ENCODE peak calls at places on chromosomes 3 and 15, in five cellular contexts. One of them, this sample, is unnamed. For H3K4me1, the result is how much of the 10 kb centered on the place peaks cover.

GRCh38 chr3:12884790-12885584 is 43.6 kb upstream of the RPL32 start:
- DNase-seq in neural progenitor cell: no peak
- DNase-seq in DND-41: no peak
- DNase-seq in neuronal stem cell: no peak
- DNase-seq in OCI-LY7: peak
- DNase-seq in this sample: no peak

GRCh38 chr3:114830652-114831051 is 316.4 kb downstream of the ZBTB20 start:
- DNase-seq in neural progenitor cell: no peak
- DNase-seq in OCI-LY7: no peak
- DNase-seq in DND-41: no peak
- DNase-seq in neuronal stem cell: no peak
- DNase-seq in this sample: no peak

GRCh38 chr15:84598993-84599392 is 1.8 kb upstream of the ZSCAN2 start:
- DNase-seq in DND-41: peak
- DNase-seq in neuronal stem cell: no peak
- DNase-seq in OCI-LY7: peak
- DNase-seq in neural progenitor cell: peak
- DNase-seq in this sample: no peak

GRCh38 chr15:93265046-93265658 is 176.1 kb upstream of the RGMA start:
- DNase-seq in OCI-LY7: no peak
- DNase-seq in DND-41: no peak
- DNase-seq in neuronal stem cell: no peak
- DNase-seq in neural progenitor cell: no peak
- DNase-seq in this sample: no peak

GRCh38 chr15:78808550-78808949 is 2.7 kb downstream of the ADAMTS7 start:
- DNase-seq in neuronal stem cell: no peak
- DNase-seq in neural progenitor cell: peak
- DNase-seq in DND-41: peak
- DNase-seq in OCI-LY7: peak
- DNase-seq in this sample: no peak

GRCh38 chr15:81500081-81500480 is 126.1 kb upstream of the TMC3 start:
- DNase-seq in neuronal stem cell: no peak
- DNase-seq in neural progenitor cell: no peak
- DNase-seq in DND-41: no peak
- DNase-seq in OCI-LY7: no peak
- DNase-seq in this sample: no peak

GRCh38 chr3:32886296-32886695 is 65.1 kb upstream of the CCR4 start:
- DNase-seq in neuronal stem cell: no peak
- DNase-seq in OCI-LY7: no peak
- DNase-seq in neural progenitor cell: no peak
- DNase-seq in DND-41: no peak
- DNase-seq in this sample: no peak

GRCh38 chr3:156918746-156919145 is 92.6 kb downstream of the LEKR1 start:
- DNase-seq in OCI-LY7: no peak
- DNase-seq in neural progenitor cell: peak
- DNase-seq in DND-41: no peak
- DNase-seq in neuronal stem cell: no peak
- DNase-seq in this sample: no peak

GRCh38 chr3:159762238-159762637 is 226.4 kb upstream of the IL12A start:
- DNase-seq in DND-41: no peak
- DNase-seq in neuronal stem cell: no peak
- DNase-seq in neural progenitor cell: peak
- DNase-seq in OCI-LY7: no peak
- DNase-seq in this sample: no peak

GRCh38 chr3:71425491-71426071 is 157.9 kb downstream of the FOXP1 start:
- DNase-seq in OCI-LY7: peak
- DNase-seq in DND-41: no peak
- DNase-seq in neural progenitor cell: no peak
- DNase-seq in neuronal stem cell: no peak
- DNase-seq in this sample: no peak

GRCh38 chr3:187763850-187764648 is 18.8 kb upstream of the BCL6 start:
- DNase-seq in neuronal stem cell: no peak
- DNase-seq in neural progenitor cell: no peak
- DNase-seq in OCI-LY7: no peak
- DNase-seq in DND-41: no peak
- DNase-seq in this sample: no peak

GRCh38 chr15:70132148-70132547 is 34.4 kb upstream of the TLE3 start:
- DNase-seq in DND-41: no peak
- DNase-seq in neuronal stem cell: no peak
- DNase-seq in OCI-LY7: no peak
- DNase-seq in neural progenitor cell: no peak
- DNase-seq in this sample: no peak

GRCh38 chr3:139870000-139870675 is 64.8 kb upstream of the CLSTN2 start:
- DNase-seq in OCI-LY7: no peak
- DNase-seq in DND-41: no peak
- DNase-seq in neural progenitor cell: no peak
- DNase-seq in neuronal stem cell: no peak
- DNase-seq in this sample: no peak

GRCh38 chr15:43168192-43169107 is 16.8 kb upstream of the CCNDBP1 start:
- DNase-seq in neural progenitor cell: no peak
- DNase-seq in OCI-LY7: no peak
- DNase-seq in DND-41: no peak
- DNase-seq in neuronal stem cell: no peak
- DNase-seq in this sample: no peak

GRCh38 chr15:80160570-80161156 is 7.9 kb downstream of the FAH start:
- DNase-seq in OCI-LY7: peak
- DNase-seq in DND-41: peak
- DNase-seq in neuronal stem cell: no peak
- DNase-seq in neural progenitor cell: no peak
- DNase-seq in this sample: no peak

GRCh38 chr15:95302206-95302605 is 1028.3 kb upstream of the NR2F2 start:
- DNase-seq in DND-41: no peak
- DNase-seq in neural progenitor cell: no peak
- DNase-seq in neuronal stem cell: no peak
- DNase-seq in OCI-LY7: no peak
- DNase-seq in this sample: no peak

GRCh38 chr15:27725733-27726132 is 373.4 kb downstream of the OCA2 start:
- DNase-seq in OCI-LY7: no peak
- DNase-seq in neuronal stem cell: no peak
- DNase-seq in neural progenitor cell: no peak
- DNase-seq in DND-41: no peak
- DNase-seq in this sample: no peak

GRCh38 chr15:27722102-27722501 is 377.0 kb downstream of the OCA2 start:
- DNase-seq in DND-41: no peak
- DNase-seq in neuronal stem cell: no peak
- DNase-seq in OCI-LY7: no peak
- DNase-seq in neural progenitor cell: no peak
- DNase-seq in this sample: no peak
- H3K4me3 ChIP-seq in DND-41: no peak
- H3K4me3 ChIP-seq in neuronal stem cell: no peak
- H3K4me3 ChIP-seq in OCI-LY7: no peak
- H3K4me3 ChIP-seq in neural progenitor cell: no peak
- H3K4me3 ChIP-seq in this sample: no peak

GRCh38 chr15:74135041-74135565 is 4.7 kb downstream of the ISLR2 start:
- DNase-seq in neural progenitor cell: no peak
- DNase-seq in neuronal stem cell: no peak
- DNase-seq in DND-41: no peak
- DNase-seq in OCI-LY7: no peak
- DNase-seq in this sample: no peak

GRCh38 chr15:74134387-74135027 is 4.1 kb downstream of the ISLR2 start:
- DNase-seq in neuronal stem cell: peak
- DNase-seq in DND-41: no peak
- DNase-seq in OCI-LY7: no peak
- DNase-seq in neural progenitor cell: peak
- DNase-seq in this sample: no peak

GRCh38 chr15:74133071-74133702 is 2.8 kb downstream of the ISLR2 start:
- DNase-seq in neuronal stem cell: no peak
- DNase-seq in OCI-LY7: no peak
- DNase-seq in DND-41: no peak
- DNase-seq in neural progenitor cell: peak
- DNase-seq in this sample: no peak

GRCh38 chr15:74132681-74133070 is 2.3 kb downstream of the ISLR2 start:
- DNase-seq in neuronal stem cell: no peak
- DNase-seq in neural progenitor cell: peak
- DNase-seq in DND-41: no peak
- DNase-seq in OCI-LY7: no peak
- DNase-seq in this sample: no peak

GRCh38 chr15:74133703-74134386 is 3.5 kb downstream of the ISLR2 start:
- DNase-seq in neuronal stem cell: no peak
- DNase-seq in OCI-LY7: no peak
- DNase-seq in neural progenitor cell: peak
- DNase-seq in DND-41: no peak
- DNase-seq in this sample: no peak
- H3K4me1 ChIP-seq in neuronal stem cell: under half
- H3K4me1 ChIP-seq in OCI-LY7: under half
- H3K4me1 ChIP-seq in neural progenitor cell: under half
- H3K4me1 ChIP-seq in DND-41: under half
- H3K4me1 ChIP-seq in this sample: under half

GRCh38 chr3:149374391-149374790 is 3.1 kb downstream of the TM4SF1 start:
- DNase-seq in OCI-LY7: no peak
- DNase-seq in neural progenitor cell: no peak
- DNase-seq in neuronal stem cell: no peak
- DNase-seq in DND-41: no peak
- DNase-seq in this sample: no peak
- H3K4me3 ChIP-seq in OCI-LY7: no peak
- H3K4me3 ChIP-seq in neural progenitor cell: no peak
- H3K4me3 ChIP-seq in neuronal stem cell: no peak
- H3K4me3 ChIP-seq in DND-41: no peak
- H3K4me3 ChIP-seq in this sample: no peak

GRCh38 chr3:25664810-25665645 is at the start of gene TOP2B:
- DNase-seq in DND-41: peak
- DNase-seq in neuronal stem cell: peak
- DNase-seq in neural progenitor cell: peak
- DNase-seq in OCI-LY7: peak
- DNase-seq in this sample: peak
- H3K4me1 ChIP-seq in DND-41: under half
- H3K4me1 ChIP-seq in neuronal stem cell: under half
- H3K4me1 ChIP-seq in neural progenitor cell: under half
- H3K4me1 ChIP-seq in OCI-LY7: under half
- H3K4me1 ChIP-seq in this sample: under half

GRCh38 chr3:77254967-77255831 is 215.3 kb downstream of the ROBO2 start:
- DNase-seq in OCI-LY7: peak
- DNase-seq in neural progenitor cell: peak
- DNase-seq in neuronal stem cell: peak
- DNase-seq in DND-41: peak
- DNase-seq in this sample: no peak
- H3K4me3 ChIP-seq in OCI-LY7: no peak
- H3K4me3 ChIP-seq in neural progenitor cell: no peak
- H3K4me3 ChIP-seq in neuronal stem cell: no peak
- H3K4me3 ChIP-seq in DND-41: no peak
- H3K4me3 ChIP-seq in this sample: no peak

This sample was measured in CD8-positive, alpha-beta memory T cell.